ENCODE peak calls at places on chromosomes 2 and 18, in six cellular contexts. One of them, this sample, is unnamed.

GRCh38 chr2:2942906-2943305 is 434.7 kb downstream of the EIPR1 start:
- DNase-seq in NT2/D1: no peak
- DNase-seq in right atrium auricular region: no peak
- DNase-seq in CD8-positive, alpha-beta T cell: no peak
- DNase-seq in WTC11: no peak
- DNase-seq in GM13976: no peak
- DNase-seq in this sample: no peak

GRCh38 chr2:85458611-85459563 is 40.4 kb downstream of the SH2D6 start:
- DNase-seq in NT2/D1: peak
- DNase-seq in right atrium auricular region: no peak
- DNase-seq in CD8-positive, alpha-beta T cell: no peak
- DNase-seq in WTC11: no peak
- DNase-seq in GM13976: no peak
- DNase-seq in this sample: no peak

GRCh38 chr18:34048423-34048822 is 176.3 kb downstream of the NOL4 start:
- DNase-seq in NT2/D1: no peak
- DNase-seq in right atrium auricular region: no peak
- DNase-seq in CD8-positive, alpha-beta T cell: no peak
- DNase-seq in WTC11: no peak
- DNase-seq in GM13976: no peak
- DNase-seq in this sample: no peak

GRCh38 chr2:144322379-144322778 is 197.5 kb downstream of the ZEB2 start:
- DNase-seq in NT2/D1: no peak
- DNase-seq in right atrium auricular region: no peak
- DNase-seq in CD8-positive, alpha-beta T cell: no peak
- DNase-seq in WTC11: no peak
- DNase-seq in GM13976: no peak
- DNase-seq in this sample: no peak

GRCh38 chr2:123362671-123363070 is 662.4 kb upstream of the CNTNAP5 start:
- DNase-seq in NT2/D1: no peak
- DNase-seq in right atrium auricular region: no peak
- DNase-seq in CD8-positive, alpha-beta T cell: no peak
- DNase-seq in WTC11: no peak
- DNase-seq in GM13976: no peak
- DNase-seq in this sample: no peak

GRCh38 chr2:190649798-190650390 is 1.0 kb downstream of the NAB1 start:
- DNase-seq in NT2/D1: no peak
- DNase-seq in right atrium auricular region: no peak
- DNase-seq in CD8-positive, alpha-beta T cell: no peak
- DNase-seq in WTC11: no peak
- DNase-seq in GM13976: no peak
- DNase-seq in this sample: peak

GRCh38 chr2:43138441-43138840 is 88.0 kb downstream of the ZFP36L2 start:
- DNase-seq in NT2/D1: no peak
- DNase-seq in right atrium auricular region: no peak
- DNase-seq in CD8-positive, alpha-beta T cell: no peak
- DNase-seq in WTC11: no peak
- DNase-seq in GM13976: no peak
- DNase-seq in this sample: no peak

GRCh38 chr18:22347624-22348511 is 69.8 kb downstream of the CTAGE1 start:
- DNase-seq in NT2/D1: no peak
- DNase-seq in right atrium auricular region: no peak
- DNase-seq in CD8-positive, alpha-beta T cell: peak
- DNase-seq in WTC11: peak
- DNase-seq in GM13976: no peak
- DNase-seq in this sample: peak

GRCh38 chr2:66443977-66444855 is 9.3 kb downstream of the MEIS1 start:
- DNase-seq in NT2/D1: no peak
- DNase-seq in right atrium auricular region: no peak
- DNase-seq in CD8-positive, alpha-beta T cell: no peak
- DNase-seq in WTC11: peak
- DNase-seq in GM13976: no peak
- DNase-seq in this sample: no peak

GRCh38 chr18:73006331-73006730 is 138.5 kb upstream of the NETO1 start:
- DNase-seq in NT2/D1: no peak
- DNase-seq in right atrium auricular region: no peak
- DNase-seq in CD8-positive, alpha-beta T cell: no peak
- DNase-seq in WTC11: no peak
- DNase-seq in GM13976: no peak
- DNase-seq in this sample: no peak

GRCh38 chr2:172196768-172197322 is 94.1 kb upstream of the DLX2 start:
- DNase-seq in NT2/D1: no peak
- DNase-seq in right atrium auricular region: no peak
- DNase-seq in CD8-positive, alpha-beta T cell: no peak
- DNase-seq in WTC11: no peak
- DNase-seq in GM13976: no peak
- DNase-seq in this sample: no peak

GRCh38 chr2:163681765-163682164 is 54.0 kb downstream of the FIGN start:
- DNase-seq in NT2/D1: no peak
- DNase-seq in right atrium auricular region: peak
- DNase-seq in CD8-positive, alpha-beta T cell: no peak
- DNase-seq in WTC11: no peak
- DNase-seq in GM13976: no peak
- DNase-seq in this sample: no peak

GRCh38 chr2:154673694-154674093 is 24.8 kb upstream of the KCNJ3 start:
- DNase-seq in NT2/D1: no peak
- DNase-seq in right atrium auricular region: no peak
- DNase-seq in CD8-positive, alpha-beta T cell: no peak
- DNase-seq in WTC11: no peak
- DNase-seq in GM13976: no peak
- DNase-seq in this sample: no peak

GRCh38 chr18:49168281-49168680 is 217.5 kb upstream of the SMAD7 start:
- DNase-seq in NT2/D1: no peak
- DNase-seq in right atrium auricular region: no peak
- DNase-seq in CD8-positive, alpha-beta T cell: no peak
- DNase-seq in WTC11: no peak
- DNase-seq in GM13976: no peak
- DNase-seq in this sample: no peak

GRCh38 chr2:198702796-198703195 is 754.9 kb downstream of the SATB2 start:
- DNase-seq in NT2/D1: no peak
- DNase-seq in right atrium auricular region: no peak
- DNase-seq in CD8-positive, alpha-beta T cell: no peak
- DNase-seq in WTC11: no peak
- DNase-seq in GM13976: no peak
- DNase-seq in this sample: no peak

GRCh38 chr2:50343157-50343821 is 688.6 kb downstream of the NRXN1 start:
- DNase-seq in NT2/D1: no peak
- DNase-seq in right atrium auricular region: no peak
- DNase-seq in CD8-positive, alpha-beta T cell: no peak
- DNase-seq in WTC11: no peak
- DNase-seq in GM13976: no peak
- DNase-seq in this sample: no peak

GRCh38 chr18:35478520-35479435 is 19.0 kb downstream of the INO80C start:
- DNase-seq in NT2/D1: no peak
- DNase-seq in right atrium auricular region: no peak
- DNase-seq in CD8-positive, alpha-beta T cell: no peak
- DNase-seq in WTC11: no peak
- DNase-seq in GM13976: no peak
- DNase-seq in this sample: no peak

GRCh38 chr2:30300456-30301221 is 69.3 kb downstream of the LBH start:
- DNase-seq in NT2/D1: no peak
- DNase-seq in right atrium auricular region: no peak
- DNase-seq in CD8-positive, alpha-beta T cell: no peak
- DNase-seq in WTC11: no peak
- DNase-seq in GM13976: no peak
- DNase-seq in this sample: no peak

GRCh38 chr2:203191958-203192357 is 46.9 kb upstream of the CYP20A1 start:
- DNase-seq in NT2/D1: no peak
- DNase-seq in right atrium auricular region: no peak
- DNase-seq in CD8-positive, alpha-beta T cell: no peak
- DNase-seq in WTC11: no peak
- DNase-seq in GM13976: no peak
- DNase-seq in this sample: no peak

GRCh38 chr2:235659767-235660322 is 166.0 kb downstream of the AGAP1 start:
- DNase-seq in NT2/D1: no peak
- DNase-seq in right atrium auricular region: peak
- DNase-seq in CD8-positive, alpha-beta T cell: no peak
- DNase-seq in WTC11: no peak
- DNase-seq in GM13976: no peak
- DNase-seq in this sample: no peak

GRCh38 chr2:231319867-231320266 is 75.6 kb upstream of the B3GNT7 start:
- DNase-seq in NT2/D1: no peak
- DNase-seq in right atrium auricular region: no peak
- DNase-seq in CD8-positive, alpha-beta T cell: no peak
- DNase-seq in WTC11: no peak
- DNase-seq in GM13976: no peak
- DNase-seq in this sample: no peak

GRCh38 chr2:101710690-101711318 is 13.3 kb downstream of the MAP4K4 start:
- DNase-seq in NT2/D1: no peak
- DNase-seq in right atrium auricular region: no peak
- DNase-seq in CD8-positive, alpha-beta T cell: no peak
- DNase-seq in WTC11: no peak
- DNase-seq in GM13976: no peak
- DNase-seq in this sample: no peak

GRCh38 chr18:43665239-43665788 is 388.0 kb upstream of the SYT4 start:
- DNase-seq in NT2/D1: no peak
- DNase-seq in right atrium auricular region: no peak
- DNase-seq in CD8-positive, alpha-beta T cell: no peak
- DNase-seq in WTC11: no peak
- DNase-seq in GM13976: no peak
- DNase-seq in this sample: no peak

GRCh38 chr2:235097196-235097895 is 145.5 kb downstream of the SH3BP4 start:
- DNase-seq in NT2/D1: no peak
- DNase-seq in right atrium auricular region: no peak
- DNase-seq in CD8-positive, alpha-beta T cell: no peak
- DNase-seq in WTC11: no peak
- DNase-seq in GM13976: no peak
- DNase-seq in this sample: no peak

GRCh38 chr18:63444567-63444966 is 22.3 kb upstream of the VPS4B start:
- DNase-seq in NT2/D1: no peak
- DNase-seq in right atrium auricular region: no peak
- DNase-seq in CD8-positive, alpha-beta T cell: no peak
- DNase-seq in WTC11: no peak
- DNase-seq in GM13976: no peak
- DNase-seq in this sample: no peak

GRCh38 chr2:218871345-218872302 is 9.0 kb upstream of the WNT10A start:
- DNase-seq in NT2/D1: no peak
- DNase-seq in right atrium auricular region: no peak
- DNase-seq in CD8-positive, alpha-beta T cell: no peak
- DNase-seq in WTC11: no peak
- DNase-seq in GM13976: no peak
- DNase-seq in this sample: no peak

GRCh38 chr2:224749136-224749535 is 33.0 kb upstream of the CCDC195 start:
- DNase-seq in NT2/D1: no peak
- DNase-seq in right atrium auricular region: no peak
- DNase-seq in CD8-positive, alpha-beta T cell: no peak
- DNase-seq in WTC11: no peak
- DNase-seq in GM13976: no peak
- DNase-seq in this sample: no peak

GRCh38 chr2:114929225-114929624 is 486.8 kb downstream of the DPP10 start:
- DNase-seq in NT2/D1: no peak
- DNase-seq in right atrium auricular region: no peak
- DNase-seq in CD8-positive, alpha-beta T cell: no peak
- DNase-seq in WTC11: no peak
- DNase-seq in GM13976: no peak
- DNase-seq in this sample: no peak

GRCh38 chr2:68385232-68385906 is 20.3 kb downstream of the PLEK start:
- DNase-seq in NT2/D1: no peak
- DNase-seq in right atrium auricular region: no peak
- DNase-seq in CD8-positive, alpha-beta T cell: peak
- DNase-seq in WTC11: no peak
- DNase-seq in GM13976: peak
- DNase-seq in this sample: no peak

GRCh38 chr18:57441395-57441794 is 6.2 kb downstream of the ONECUT2 start:
- DNase-seq in NT2/D1: no peak
- DNase-seq in right atrium auricular region: no peak
- DNase-seq in CD8-positive, alpha-beta T cell: no peak
- DNase-seq in WTC11: peak
- DNase-seq in GM13976: peak
- DNase-seq in this sample: no peak

GRCh38 chr2:112031473-112031872 is 23.6 kb upstream of the TMEM87B start:
- DNase-seq in NT2/D1: peak
- DNase-seq in right atrium auricular region: no peak
- DNase-seq in CD8-positive, alpha-beta T cell: no peak
- DNase-seq in WTC11: no peak
- DNase-seq in GM13976: no peak
- DNase-seq in this sample: no peak

GRCh38 chr2:54503192-54503591 is 47.1 kb downstream of the SPTBN1 start:
- DNase-seq in NT2/D1: peak
- DNase-seq in right atrium auricular region: no peak
- DNase-seq in CD8-positive, alpha-beta T cell: peak
- DNase-seq in WTC11: peak
- DNase-seq in GM13976: peak
- DNase-seq in this sample: peak

GRCh38 chr18:32366586-32367538 is 103.8 kb downstream of the GAREM1 start:
- DNase-seq in NT2/D1: no peak
- DNase-seq in right atrium auricular region: no peak
- DNase-seq in CD8-positive, alpha-beta T cell: no peak
- DNase-seq in WTC11: no peak
- DNase-seq in GM13976: no peak
- DNase-seq in this sample: no peak

GRCh38 chr2:20209373-20210109 is 15.4 kb downstream of the SDC1 start:
- DNase-seq in NT2/D1: no peak
- DNase-seq in right atrium auricular region: no peak
- DNase-seq in CD8-positive, alpha-beta T cell: no peak
- DNase-seq in WTC11: no peak
- DNase-seq in GM13976: no peak
- DNase-seq in this sample: no peak

GRCh38 chr2:226971770-226972169 is 135.9 kb downstream of the RHBDD1 start:
- DNase-seq in NT2/D1: no peak
- DNase-seq in right atrium auricular region: no peak
- DNase-seq in CD8-positive, alpha-beta T cell: no peak
- DNase-seq in WTC11: no peak
- DNase-seq in GM13976: no peak
- DNase-seq in this sample: no peak

GRCh38 chr18:9082763-9083510 is 19.6 kb upstream of the NDUFV2 start:
- DNase-seq in NT2/D1: no peak
- DNase-seq in right atrium auricular region: no peak
- DNase-seq in CD8-positive, alpha-beta T cell: peak
- DNase-seq in WTC11: no peak
- DNase-seq in GM13976: no peak
- DNase-seq in this sample: no peak

GRCh38 chr2:53174539-53174938 is 593.1 kb upstream of the CHAC2 start:
- DNase-seq in NT2/D1: no peak
- DNase-seq in right atrium auricular region: no peak
- DNase-seq in CD8-positive, alpha-beta T cell: no peak
- DNase-seq in WTC11: no peak
- DNase-seq in GM13976: no peak
- DNase-seq in this sample: no peak

This sample was measured in neuronal stem cell.